ENCODE peak calls at places on chromosomes 2 and 18, in seven cellular contexts. P is HEK293T; U is neural crest cell; F is fibroblast of mammary gland; J is stimulated activated naive CD4-positive, alpha-beta T cell treated with Interleukin-2 at 50 U/mL for 16 hours; Y is progenitor cell of endocrine pancreas; V is HFF-Myc. X is an unnamed sample.

GRCh38 chr18:74682998-74683311 is 85.3 kb downstream of the ZNF407 start:
- DNase-seq in U (no peak), Y (no peak), V (peak), F (peak), J (no peak), P (no peak), X (no peak)

GRCh38 chr2:241774419-241775222 is 2.0 kb upstream of the GAL3ST2 start:
- DNase-seq in V (peak), Y (no peak), J (no peak), U (no peak), P (no peak), F (peak), X (no peak)

GRCh38 chr2:218748795-218749429 is 33.0 kb upstream of the CYP27A1 start:
- DNase-seq in P (no peak), U (no peak), F (no peak), Y (no peak), V (no peak), J (no peak), X (no peak)

GRCh38 chr2:2871480-2872308 is 505.9 kb downstream of the EIPR1 start:
- DNase-seq in F (no peak), U (no peak), P (no peak), Y (no peak), J (no peak), V (no peak), X (no peak)

GRCh38 chr2:693606-694005 is 16.4 kb upstream of the TMEM18 start:
- DNase-seq in V (no peak), P (no peak), J (no peak), Y (no peak), F (peak), U (no peak), X (peak)

GRCh38 chr2:238132463-238133450 is 5.7 kb upstream of the KLHL30 start:
- DNase-seq in Y (no peak), J (no peak), F (no peak), U (no peak), P (no peak), V (no peak), X (no peak)

GRCh38 chr2:207254526-207255464 is 89.0 kb upstream of the KLF7 start:
- DNase-seq in P (no peak), Y (no peak), F (peak), V (no peak), J (no peak), U (no peak), X (no peak)

GRCh38 chr2:38274286-38275276 is 102.5 kb downstream of the ATL2 start:
- DNase-seq in P (peak), Y (no peak), U (peak), J (no peak), V (peak), F (peak), X (peak)

GRCh38 chr2:3712841-3713503 is 9.6 kb downstream of the DCDC2C start:
- DNase-seq in F (peak), V (peak), P (no peak), U (no peak), J (no peak), Y (no peak), X (no peak)

GRCh38 chr2:176391020-176391419 is 121.8 kb downstream of the MTX2 start:
- DNase-seq in J (no peak), Y (no peak), F (no peak), U (no peak), P (no peak), V (no peak), X (no peak)

GRCh38 chr2:240611601-240612210 is 13.6 kb upstream of the GPR35 start:
- DNase-seq in P (no peak), J (no peak), Y (no peak), U (no peak), V (no peak), F (no peak), X (no peak)

GRCh38 chr18:49514577-49514976 is 27.5 kb upstream of the C18orf32 start:
- DNase-seq in Y (no peak), F (no peak), U (no peak), J (no peak), V (no peak), P (no peak), X (no peak)